ENCODE peak calls at places on chromosome 7, in five cellular contexts. K, X, T, F and U are unnamed samples.

GRCh38 chr7:3272691-3273141 is 28.3 kb upstream of the SDK1 start:
- DNase-seq in K (no peak), X (peak), T (peak), F (peak), U (peak)

GRCh38 chr7:151189038-151189437 is 2.0 kb upstream of the ASB10 start:
- DNase-seq in K (no peak), X (no peak), T (no peak), F (no peak), U (no peak)

GRCh38 chr7:74606909-74607255 is 50.6 kb upstream of the GTF2I start:
- DNase-seq in K (no peak), X (no peak), T (no peak), F (no peak), U (no peak)

GRCh38 chr7:28298870-28299484 is 113.3 kb upstream of the CREB5 start:
- DNase-seq in K (no peak), X (peak), T (peak), F (no peak), U (peak)

GRCh38 chr7:80806653-80807052 is 112.2 kb downstream of the SEMA3C start:
- DNase-seq in K (no peak), X (no peak), T (no peak), F (no peak), U (no peak)

GRCh38 chr7:7323352-7323751 is 141.0 kb downstream of the C1GALT1 start:
- DNase-seq in K (no peak), X (no peak), T (no peak), F (no peak), U (no peak)

GRCh38 chr7:10022957-10023356 is 950.7 kb upstream of the PHF14 start:
- DNase-seq in K (no peak), X (no peak), T (peak), F (no peak), U (no peak)

GRCh38 chr7:104943502-104944343 is 70.3 kb upstream of the KMT2E start:
- DNase-seq in K (peak), X (peak), T (peak), F (no peak), U (no peak)

GRCh38 chr7:124992881-124993562 is 63.4 kb upstream of the POT1 start:
- DNase-seq in K (no peak), X (peak), T (peak), F (peak), U (peak)

GRCh38 chr7:110839866-110840265 is 251.1 kb upstream of the LRRN3 start:
- DNase-seq in K (peak), X (peak), T (peak), F (no peak), U (peak)

GRCh38 chr7:106915873-106916272 is 50.8 kb downstream of the PIK3CG start:
- DNase-seq in K (no peak), X (no peak), T (no peak), F (no peak), U (no peak)

GRCh38 chr7:59079-59825 is 133.1 kb upstream of the FAM20C start:
- DNase-seq in K (no peak), X (no peak), T (no peak), F (no peak), U (no peak)

GRCh38 chr7:64182036-64182790 is 24.8 kb upstream of the ZNF735 start:
- DNase-seq in K (no peak), X (no peak), T (no peak), F (no peak), U (no peak)

GRCh38 chr7:101743995-101744360 is 73.4 kb upstream of the CUX1 start:
- DNase-seq in K (no peak), X (no peak), T (no peak), F (no peak), U (no peak)

GRCh38 chr7:17236603-17237002 is 61.8 kb upstream of the AHR start:
- DNase-seq in K (no peak), X (peak), T (peak), F (no peak), U (peak)

GRCh38 chr7:51045319-51046102 is 262.8 kb upstream of the GRB10 start:
- DNase-seq in K (no peak), X (peak), T (peak), F (no peak), U (peak)

GRCh38 chr7:44636041-44636580 is 29.7 kb downstream of the OGDH start:
- DNase-seq in K (no peak), X (no peak), T (no peak), F (no peak), U (no peak)

GRCh38 chr7:42085531-42085930 is 151.5 kb downstream of the GLI3 start:
- DNase-seq in K (no peak), X (no peak), T (no peak), F (no peak), U (no peak)

GRCh38 chr7:88075216-88075615 is 141.2 kb downstream of the ADAM22 start:
- DNase-seq in K (no peak), X (no peak), T (no peak), F (no peak), U (no peak)

GRCh38 chr7:108525985-108526767 is at the start of gene PNPLA8:
- DNase-seq in K (peak), X (peak), T (peak), F (peak), U (peak)

GRCh38 chr7:99733448-99733847 is 1.5 kb downstream of the CYP3A7 start:
- DNase-seq in K (no peak), X (peak), T (no peak), F (no peak), U (no peak)

GRCh38 chr7:1193593-1194424 is 33.8 kb upstream of the ZFAND2A start:
- DNase-seq in K (no peak), X (peak), T (no peak), F (no peak), U (peak)

GRCh38 chr7:4873071-4873944 is 10.2 kb downstream of the RADIL start:
- DNase-seq in K (no peak), X (no peak), T (no peak), F (no peak), U (no peak)

GRCh38 chr7:124390301-124390700 is 357.4 kb upstream of the TMEM229A start:
- DNase-seq in K (no peak), X (no peak), T (no peak), F (no peak), U (no peak)

GRCh38 chr7:3955751-3956696 is 655.0 kb downstream of the SDK1 start:
- DNase-seq in K (no peak), X (peak), T (peak), F (peak), U (no peak)

DNA sequence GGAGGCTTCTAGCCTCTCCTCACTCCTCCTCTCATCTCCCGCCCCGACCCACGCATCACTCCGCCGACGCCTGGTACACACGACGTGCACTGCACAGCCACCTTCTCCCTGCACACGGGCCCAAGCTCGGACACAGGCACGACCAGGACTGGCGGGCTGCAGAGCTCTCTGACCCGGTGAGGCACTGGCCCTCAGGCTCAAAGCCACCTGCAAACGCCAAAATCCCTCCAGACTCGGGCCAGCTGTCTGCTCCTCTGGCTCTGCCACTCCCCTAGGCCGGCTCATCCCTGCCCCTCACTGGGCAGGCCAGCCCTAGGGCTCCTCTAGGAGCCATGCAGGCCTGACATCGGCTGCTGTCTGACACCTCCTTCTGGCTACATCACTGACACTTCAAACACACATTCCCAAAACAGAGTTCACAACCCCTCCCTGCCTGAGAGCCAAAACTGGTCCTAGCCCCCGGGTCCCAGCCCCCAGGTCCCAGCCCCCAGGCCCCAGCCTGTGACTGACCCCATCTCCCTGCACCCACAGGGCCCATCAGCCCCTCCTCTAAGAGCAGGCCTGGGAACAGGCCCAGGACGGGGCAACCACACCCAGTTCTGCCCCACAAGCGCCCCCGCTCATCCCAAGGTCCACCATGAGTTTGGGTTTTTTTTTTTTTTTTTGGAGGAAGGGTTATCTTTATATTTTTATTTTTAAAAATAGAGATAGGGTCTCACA is 35.1 kb downstream of the MAD1L1 start:
- DNase-seq in K (no peak), X (no peak), T (no peak), F (no peak), U (no peak)
- H3K4me3 ChIP-seq in K (no peak), X (no peak), T (no peak), F (no peak), U (no peak)

DNA sequence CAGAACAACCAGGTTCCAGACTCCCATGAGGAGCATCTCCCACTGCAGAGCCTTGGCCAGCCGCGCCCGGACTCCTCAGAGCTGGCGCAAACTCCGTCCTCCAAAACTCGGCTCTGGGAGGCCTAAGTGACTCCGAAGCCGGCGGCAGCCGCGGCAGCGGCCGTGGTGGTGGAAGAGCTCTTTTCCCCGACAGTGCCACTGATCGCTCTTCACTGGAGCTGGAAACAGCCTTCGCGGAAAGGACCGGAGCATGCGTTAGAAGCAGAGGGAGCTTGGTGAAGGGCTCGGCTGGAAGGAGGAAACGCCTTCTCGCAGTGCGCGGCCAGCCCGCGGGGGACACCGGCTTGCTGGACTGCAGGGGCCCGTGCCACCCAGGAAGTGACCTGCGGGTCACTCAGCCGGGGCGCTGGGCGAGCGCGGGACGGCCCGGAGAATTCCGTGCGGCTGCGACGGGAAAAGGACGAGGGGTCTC is 5.0 kb upstream of the HOXA13 start:
- DNase-seq in K (no peak), X (no peak), T (no peak), F (no peak), U (peak)
- H3K4me3 ChIP-seq in K (peak), X (no peak), T (no peak), F (peak), U (no peak)

DNA sequence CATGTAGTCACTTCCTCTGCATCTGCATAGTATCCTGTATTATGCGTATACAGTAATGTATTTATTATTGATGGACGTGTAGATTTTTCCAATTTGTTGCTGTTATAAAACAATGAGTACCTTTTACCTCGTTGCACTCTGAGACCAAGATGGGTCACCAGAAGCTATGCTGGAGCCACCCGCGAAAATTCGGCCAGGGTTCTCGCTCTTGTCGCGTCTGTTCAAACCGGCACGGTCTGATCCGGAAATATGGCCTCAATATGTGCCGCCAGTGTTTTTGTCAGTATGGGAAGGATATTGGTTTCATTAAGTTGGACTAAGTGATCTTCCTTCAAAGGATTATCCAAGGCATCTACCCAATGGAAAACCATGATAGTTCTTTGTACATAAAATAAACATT is 1.0 kb downstream of the PSMC2 start:
- DNase-seq in K (no peak), X (no peak), T (no peak), F (no peak), U (no peak)
- H3K4me3 ChIP-seq in K (peak), X (peak), T (peak), F (peak), U (peak)

GRCh38 chr7:72336382-72336886 is 75.7 kb downstream of the CALN1 start:
- DNase-seq in K (no peak), X (no peak), T (no peak), F (no peak), U (no peak)
- H3K4me3 ChIP-seq in K (no peak), X (no peak), T (no peak), F (no peak), U (no peak)

GRCh38 chr7:94906035-94906796 is 1.2 kb upstream of the PPP1R9A start:
- DNase-seq in K (no peak), X (no peak), T (no peak), F (no peak), U (no peak)
- H3K4me3 ChIP-seq in K (no peak), X (no peak), T (no peak), F (no peak), U (no peak)

DNA sequence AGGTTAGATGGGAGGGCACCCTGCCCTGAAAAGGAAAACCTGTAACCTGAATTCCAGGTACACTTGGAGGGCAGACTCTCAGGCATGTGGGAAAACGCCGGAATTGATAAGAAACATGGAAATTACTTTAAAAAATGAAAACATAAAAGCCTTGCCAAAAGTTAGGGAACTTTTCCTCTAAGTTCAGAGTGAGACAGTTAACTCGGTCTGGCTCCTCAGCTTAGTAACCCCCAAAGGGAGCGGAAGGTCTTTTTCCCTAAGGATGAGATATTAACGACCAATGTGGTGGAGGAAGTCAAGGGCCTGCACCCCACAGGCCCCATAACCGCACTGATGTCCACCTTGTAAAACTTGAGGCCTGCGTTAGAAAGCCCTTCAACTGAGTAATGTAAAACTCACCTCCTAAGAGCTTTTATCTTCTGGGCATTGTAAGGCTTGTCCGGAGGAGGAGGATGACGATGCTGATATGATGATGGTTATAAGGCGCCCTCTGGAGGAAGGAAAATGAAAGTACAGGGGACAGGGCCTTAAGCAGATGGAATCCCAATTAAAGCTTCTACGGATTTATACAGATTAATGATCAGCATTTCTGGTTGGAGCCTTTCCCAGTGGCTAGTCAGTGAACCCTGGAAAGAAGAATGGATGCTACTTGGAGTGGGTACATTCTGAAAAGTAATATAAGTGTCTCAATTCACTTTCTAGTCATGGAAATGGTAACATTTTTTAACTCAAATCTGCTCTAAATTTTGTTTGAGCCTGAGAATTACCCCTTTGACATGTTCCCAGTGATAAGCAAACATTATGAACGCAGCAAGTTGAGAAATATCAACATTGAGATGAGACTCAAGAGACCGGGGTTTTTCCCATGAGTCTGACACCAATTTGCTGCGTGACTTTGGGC is 696 bp downstream of the COL1A2 start:
- DNase-seq in K (peak), X (peak), T (peak), F (peak), U (peak)
- H3K4me3 ChIP-seq in K (peak), X (peak), T (peak), F (peak), U (peak)

GRCh38 chr7:155532792-155533119 is 13.6 kb downstream of the CNPY1 start:
- DNase-seq in K (no peak), X (no peak), T (no peak), F (no peak), U (no peak)

GRCh38 chr7:155534691-155535090 is 11.7 kb downstream of the CNPY1 start:
- DNase-seq in K (no peak), X (no peak), T (no peak), F (no peak), U (no peak)

GRCh38 chr7:155531686-155532085 is 14.7 kb downstream of the CNPY1 start:
- DNase-seq in K (no peak), X (no peak), T (no peak), F (no peak), U (no peak)

GRCh38 chr7:155533120-155533826 is 13.1 kb downstream of the CNPY1 start:
- DNase-seq in K (no peak), X (no peak), T (no peak), F (no peak), U (peak)

DNA sequence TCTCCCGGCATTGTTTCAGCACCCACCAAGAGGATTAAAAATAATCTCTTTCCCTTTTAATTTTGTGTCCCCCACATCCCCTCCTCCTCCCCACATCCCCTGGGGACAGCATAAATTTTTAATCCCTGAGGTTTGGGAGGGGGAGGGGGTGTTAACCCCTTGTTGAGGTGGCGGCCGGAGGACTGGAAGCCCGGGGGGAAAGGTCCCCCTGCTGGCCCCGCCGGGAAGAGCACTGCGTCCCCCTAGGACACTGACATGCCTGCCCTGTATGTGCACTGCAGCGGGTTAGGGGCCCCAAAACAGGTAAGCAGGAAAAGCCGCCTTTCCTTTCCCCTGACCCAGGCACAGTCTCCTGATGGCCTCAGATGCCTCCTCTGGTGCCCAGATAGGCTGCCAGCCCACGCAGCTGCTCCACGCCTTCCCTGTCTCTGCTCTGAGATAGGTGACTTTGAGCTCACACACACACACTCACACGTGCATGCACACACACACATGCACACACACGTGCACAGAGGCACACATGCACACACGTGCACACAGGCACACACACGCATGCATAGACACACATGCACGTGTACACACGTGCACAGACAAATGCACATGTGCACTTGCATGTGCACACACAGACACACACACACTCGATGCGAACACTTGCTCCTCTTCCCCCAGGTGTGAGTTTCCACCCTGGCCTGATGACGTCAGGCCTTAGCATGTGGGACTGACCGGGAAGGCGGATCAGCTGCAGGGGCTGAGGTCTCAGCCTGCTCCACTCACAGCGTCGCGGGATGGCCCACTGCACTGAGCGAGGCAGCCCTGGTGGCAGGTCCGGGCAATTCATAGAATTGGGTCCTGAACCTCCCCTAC is 12.3 kb downstream of the CNPY1 start:
- DNase-seq in K (no peak), X (peak), T (no peak), F (no peak), U (peak)
- H3K4me3 ChIP-seq in K (no peak), X (no peak), T (no peak), F (no peak), U (no peak)

GRCh38 chr7:114085592-114086490 is 167.0 kb upstream of the PPP1R3A start:
- DNase-seq in K (peak), X (peak), T (peak), F (peak), U (peak)
- H3K4me3 ChIP-seq in K (peak), X (peak), T (peak), F (peak), U (peak)

GRCh38 chr7:18495412-18496335 is at the start of gene HDAC9:
- DNase-seq in K (no peak), X (peak), T (peak), F (peak), U (peak)

GRCh38 chr7:18498327-18498726 is 2.8 kb downstream of the HDAC9 start:
- DNase-seq in K (no peak), X (no peak), T (no peak), F (no peak), U (no peak)

GRCh38 chr7:18497800-18498199 is 2.3 kb downstream of the HDAC9 start:
- DNase-seq in K (no peak), X (no peak), T (no peak), F (no peak), U (no peak)

GRCh38 chr7:18496336-18496700 is 769 bp downstream of the HDAC9 start:
- DNase-seq in K (no peak), X (no peak), T (no peak), F (no peak), U (no peak)

GRCh38 chr7:18497082-18497481 is 1.5 kb downstream of the HDAC9 start:
- DNase-seq in K (no peak), X (no peak), T (no peak), F (no peak), U (no peak)
- H3K4me3 ChIP-seq in K (no peak), X (no peak), T (no peak), F (no peak), U (no peak)